ENCODE peak calls at places on chromosomes 6 and 20, in eight cellular contexts. U is fibroblast of pulmonary artery, M is colonic mucosa, E is adrenal gland, Q is upper lobe of right lung, N is cardiac muscle cell, W is sigmoid colon, T is fibroblast of villous mesenchyme. H is an unnamed sample.

GRCh38 chr20:14879020-14879697 is 541.7 kb upstream of the FLRT3 start:
- DNase-seq in U (peak; percentile 70), M (no peak), E (no peak), Q (no peak), N (peak; percentile 18), W (no peak), T (peak; percentile 12), H (peak; percentile 11)

GRCh38 chr6:147873826-147874225 is 365.3 kb downstream of the SAMD5 start:
- DNase-seq in U (no peak), M (no peak), E (no peak), Q (no peak), N (no peak), W (no peak), T (no peak), H (no peak)

GRCh38 chr20:2864626-2865025 is 8.7 kb upstream of the PTPRA start:
- DNase-seq in U (no peak), M (no peak), E (no peak), Q (no peak), N (no peak), W (no peak), T (no peak), H (no peak)

GRCh38 chr6:112929661-112930060 is 582.5 kb downstream of the RFPL4B start:
- DNase-seq in U (no peak), M (no peak), E (no peak), Q (no peak), N (no peak), W (no peak), T (peak; percentile 34), H (no peak)

GRCh38 chr6:53441761-53442160 is 93.0 kb upstream of the ELOVL5 start:
- DNase-seq in U (peak; percentile 45), M (no peak), E (no peak), Q (no peak), N (peak; percentile 57), W (no peak), T (no peak), H (peak; percentile 57)

GRCh38 chr20:50208085-50208491 is 17.5 kb downstream of the CEBPB start:
- DNase-seq in U (no peak), M (no peak), E (no peak), Q (no peak), N (no peak), W (no peak), T (no peak), H (peak; percentile 12)

GRCh38 chr6:15689586-15690450 is 27.0 kb upstream of the DTNBP1 start:
- DNase-seq in U (peak; percentile 36), M (no peak), E (no peak), Q (no peak), N (peak; percentile 51), W (no peak), T (peak; percentile 24), H (peak; percentile 10)

GRCh38 chr6:117389227-117390057 is 36.3 kb downstream of the ROS1 start:
- DNase-seq in U (peak; percentile 11), M (peak; percentile 36), E (no peak), Q (no peak), N (peak; percentile 6), W (no peak), T (peak; percentile 3), H (no peak)

GRCh38 chr6:119979862-119980261 is 630.3 kb upstream of the MAN1A1 start:
- DNase-seq in U (peak; percentile 12), M (no peak), E (no peak), Q (no peak), N (peak; percentile 22), W (no peak), T (peak; percentile 17), H (peak; percentile 29)

GRCh38 chr20:35947489-35947888 is 6.8 kb downstream of the SCAND1 start:
- DNase-seq in U (peak; percentile 28), M (no peak), E (no peak), Q (no peak), N (peak; percentile 23), W (no peak), T (peak; percentile 13), H (peak; percentile 18)

GRCh38 chr6:104771258-104771832 is 88.4 kb downstream of the HACE1 start:
- DNase-seq in U (peak; percentile 73), M (no peak), E (no peak), Q (no peak), N (peak; percentile 62), W (no peak), T (peak; percentile 47), H (peak; percentile 61)

GRCh38 chr6:161379828-161380598 is 106.2 kb upstream of the AGPAT4 start:
- DNase-seq in U (peak; percentile 78), M (no peak), E (no peak), Q (no peak), N (peak; percentile 84), W (no peak), T (peak; percentile 71), H (peak; percentile 66)

GRCh38 chr6:106702046-106702445 is 72.7 kb downstream of the QRSL1 start:
- DNase-seq in U (no peak), M (peak; percentile 17), E (no peak), Q (no peak), N (no peak), W (no peak), T (no peak), H (no peak)

GRCh38 chr20:53142225-53142624 is 170.1 kb downstream of the TSHZ2 start:
- DNase-seq in U (no peak), M (no peak), E (no peak), Q (no peak), N (no peak), W (no peak), T (no peak), H (no peak)

GRCh38 chr6:36783603-36784378 is 55.5 kb downstream of the CPNE5 start:
- DNase-seq in U (peak; percentile 17), M (no peak), E (no peak), Q (no peak), N (peak; percentile 84), W (no peak), T (no peak), H (peak; percentile 73)

GRCh38 chr6:142853244-142854180 is 91.5 kb downstream of the HIVEP2 start:
- DNase-seq in U (no peak), M (no peak), E (no peak), Q (no peak), N (no peak), W (no peak), T (no peak), H (peak; percentile 71)

GRCh38 chr6:164347455-164347854 is 932.9 kb downstream of the QKI start:
- DNase-seq in U (no peak), M (no peak), E (no peak), Q (no peak), N (no peak), W (no peak), T (no peak), H (no peak)
- TF ChIP-seq CTCF in U (no peak), M (no peak), E (no peak), Q (no peak), N (no peak), W (no peak), T (peak; percentile 7), H (no peak)

GRCh38 chr6:10521104-10521808 is at the start of gene GCNT2:
- DNase-seq in U (no peak), M (peak; percentile 36), E (no peak), Q (no peak), N (peak; percentile 28), W (no peak), T (peak; percentile 8), H (no peak)
- H3K4me3 ChIP-seq in U (no peak within 1 kb of the TSS), M (no peak within 1 kb of the TSS), E (no peak within 1 kb of the TSS), Q (peak within 1 kb of the TSS; percentile 35), N (peak within 1 kb of the TSS; percentile 21), W (peak within 1 kb of the TSS; percentile 6), T (no peak within 1 kb of the TSS), H (no peak within 1 kb of the TSS)

GRCh38 chr6:152648090-152648489 is 10.9 kb upstream of the SYNE1 start:
- DNase-seq in U (peak; percentile 59), M (no peak), E (no peak), Q (no peak), N (peak; percentile 57), W (no peak), T (peak; percentile 20), H (peak; percentile 35)

GRCh38 chr6:152636675-152637421 is at the start of gene SYNE1:
- DNase-seq in U (peak; percentile 30), M (no peak), E (peak; percentile 32), Q (peak; percentile 82), N (peak; percentile 47), W (peak; percentile 68), T (no peak), H (peak; percentile 29)

GRCh38 chr6:152637422-152638047 is 373 bp upstream of the SYNE1 start:
- DNase-seq in U (peak; percentile 7), M (no peak), E (no peak), Q (no peak), N (peak; percentile 15), W (no peak), T (no peak), H (peak; percentile 8)

DNA sequence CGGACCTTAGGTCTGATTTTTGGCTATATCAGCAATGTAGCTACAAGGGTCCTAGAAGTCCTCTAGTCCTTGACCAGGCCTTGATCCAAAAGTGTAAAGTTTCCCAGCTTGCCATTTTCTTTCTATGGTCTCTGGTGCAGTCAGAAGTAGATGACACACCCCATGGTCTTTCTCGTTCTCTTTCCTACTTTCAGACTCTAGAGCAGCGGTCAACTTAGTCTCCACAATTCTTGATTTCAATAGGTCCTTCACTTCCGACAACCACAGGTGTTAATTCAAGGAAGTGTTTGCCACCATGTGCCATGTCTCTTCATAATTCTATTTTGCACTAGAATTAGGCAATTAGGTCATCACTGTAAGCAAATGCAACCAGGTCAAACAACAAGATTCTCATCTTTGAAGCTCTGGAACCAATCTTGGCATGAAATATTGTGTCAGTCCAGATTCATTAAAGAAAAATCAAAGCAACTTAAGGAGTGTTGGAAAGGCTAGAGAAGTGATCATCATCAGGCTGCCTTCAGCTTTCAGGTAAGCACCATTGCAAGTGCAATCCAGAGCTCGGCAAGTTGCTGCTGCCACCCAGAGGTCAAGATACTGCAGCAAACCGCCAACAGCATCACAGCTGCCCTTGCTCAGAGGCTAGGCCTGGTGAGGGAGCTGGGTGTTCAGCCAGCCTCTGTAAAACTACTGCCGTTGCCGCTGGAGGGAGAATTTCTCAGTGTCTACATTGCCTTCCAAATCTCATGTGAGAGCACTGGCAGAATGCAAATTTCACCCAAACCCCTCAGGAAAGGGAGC is 5.6 kb upstream of the SYNE1 start:
- DNase-seq in U (peak; percentile 73), M (peak; percentile 17), E (peak; percentile 70), Q (peak; percentile 79), N (peak; percentile 79), W (no peak), T (peak; percentile 35), H (peak; percentile 79)
- TF ChIP-seq CTCF in U (peak; percentile 69), M (peak; percentile 18), E (peak; percentile 58), Q (peak; percentile 57), N (peak; percentile 71), W (no peak), T (peak; percentile 57), H (peak; percentile 79)

GRCh38 chr20:57450931-57451330 is 59.7 kb downstream of the RBM38 start:
- DNase-seq in U (no peak), M (no peak), E (no peak), Q (no peak), N (no peak), W (no peak), T (no peak), H (no peak)

GRCh38 chr20:57451356-57451755 is 60.2 kb downstream of the RBM38 start:
- DNase-seq in U (no peak), M (no peak), E (no peak), Q (no peak), N (no peak), W (no peak), T (no peak), H (no peak)

GRCh38 chr20:57449398-57450354 is 58.5 kb downstream of the RBM38 start:
- DNase-seq in U (no peak), M (no peak), E (no peak), Q (no peak), N (no peak), W (no peak), T (no peak), H (no peak)

GRCh38 chr20:57448764-57449354 is 57.7 kb downstream of the RBM38 start:
- DNase-seq in U (no peak), M (no peak), E (no peak), Q (no peak), N (no peak), W (no peak), T (no peak), H (no peak)

GRCh38 chr20:57450419-57450818 is 59.2 kb downstream of the RBM38 start:
- DNase-seq in U (peak; percentile 45), M (peak; percentile 44), E (peak; percentile 44), Q (peak; percentile 82), N (peak; percentile 73), W (peak; percentile 83), T (peak; percentile 51), H (peak; percentile 22)
- H3K4me3 ChIP-seq in U (no peak overlapping the region), M (no peak overlapping the region), E (no peak overlapping the region), Q (no peak overlapping the region), N (no peak overlapping the region), W (no peak overlapping the region), T (no peak overlapping the region), H (no peak overlapping the region)